ENCODE peak calls at places on chromosomes 7 and 10, in ten cellular contexts. One of them, this sample, is unnamed.

GRCh38 chr7:131057015-131057518 is 270.6 kb upstream of the MKLN1 start:
- DNase-seq in spleen: no peak
- DNase-seq in gastrocnemius medialis: no peak
- DNase-seq in sigmoid colon: no peak
- DNase-seq in esophagus squamous epithelium: no peak
- DNase-seq in breast epithelium: no peak
- DNase-seq in heart left ventricle: no peak
- DNase-seq in vagina: no peak
- DNase-seq in body of pancreas: peak; percentile 39
- DNase-seq in uterus: no peak
- DNase-seq in this sample: no peak

GRCh38 chr7:90383879-90384278 is 19.4 kb upstream of the CLDN12 start:
- DNase-seq in gastrocnemius medialis: no peak
- DNase-seq in esophagus squamous epithelium: no peak
- DNase-seq in spleen: no peak
- DNase-seq in uterus: no peak
- DNase-seq in sigmoid colon: no peak
- DNase-seq in vagina: no peak
- DNase-seq in body of pancreas: no peak
- DNase-seq in heart left ventricle: no peak
- DNase-seq in breast epithelium: no peak
- DNase-seq in this sample: no peak

GRCh38 chr7:90337106-90337505 is 9.4 kb upstream of the GTPBP10 start:
- DNase-seq in spleen: no peak
- DNase-seq in esophagus squamous epithelium: no peak
- DNase-seq in body of pancreas: no peak
- DNase-seq in vagina: no peak
- DNase-seq in gastrocnemius medialis: no peak
- DNase-seq in heart left ventricle: no peak
- DNase-seq in uterus: no peak
- DNase-seq in sigmoid colon: no peak
- DNase-seq in breast epithelium: no peak
- DNase-seq in this sample: no peak

GRCh38 chr10:77247076-77247561 is 390.5 kb downstream of the KCNMA1 start:
- DNase-seq in esophagus squamous epithelium: no peak
- DNase-seq in uterus: no peak
- DNase-seq in heart left ventricle: no peak
- DNase-seq in spleen: no peak
- DNase-seq in sigmoid colon: no peak
- DNase-seq in gastrocnemius medialis: no peak
- DNase-seq in body of pancreas: peak; percentile 44
- DNase-seq in vagina: no peak
- DNase-seq in breast epithelium: no peak
- DNase-seq in this sample: no peak

GRCh38 chr10:26733750-26734568 is 36.5 kb downstream of the PDSS1 start:
- DNase-seq in breast epithelium: peak; percentile 59
- DNase-seq in body of pancreas: peak; percentile 27
- DNase-seq in spleen: no peak
- DNase-seq in heart left ventricle: no peak
- DNase-seq in uterus: no peak
- DNase-seq in vagina: no peak
- DNase-seq in esophagus squamous epithelium: no peak
- DNase-seq in sigmoid colon: no peak
- DNase-seq in gastrocnemius medialis: no peak
- DNase-seq in this sample: peak; percentile 44

GRCh38 chr7:372546-372938 is 82.6 kb downstream of the FOXL3 start:
- DNase-seq in spleen: peak; percentile 64
- DNase-seq in heart left ventricle: no peak
- DNase-seq in sigmoid colon: no peak
- DNase-seq in body of pancreas: no peak
- DNase-seq in uterus: no peak
- DNase-seq in gastrocnemius medialis: no peak
- DNase-seq in breast epithelium: peak; percentile 15
- DNase-seq in esophagus squamous epithelium: no peak
- DNase-seq in vagina: no peak
- DNase-seq in this sample: no peak

GRCh38 chr7:22861576-22861975 is 38.9 kb upstream of the TOMM7 start:
- DNase-seq in body of pancreas: peak; percentile 70
- DNase-seq in heart left ventricle: no peak
- DNase-seq in uterus: no peak
- DNase-seq in gastrocnemius medialis: no peak
- DNase-seq in vagina: no peak
- DNase-seq in sigmoid colon: no peak
- DNase-seq in breast epithelium: no peak
- DNase-seq in esophagus squamous epithelium: no peak
- DNase-seq in spleen: no peak
- DNase-seq in this sample: no peak

GRCh38 chr10:6737758-6738463 is 157.8 kb upstream of the PRKCQ start:
- DNase-seq in vagina: no peak
- DNase-seq in sigmoid colon: no peak
- DNase-seq in heart left ventricle: no peak
- DNase-seq in esophagus squamous epithelium: no peak
- DNase-seq in spleen: no peak
- DNase-seq in breast epithelium: no peak
- DNase-seq in uterus: no peak
- DNase-seq in body of pancreas: no peak
- DNase-seq in gastrocnemius medialis: no peak
- DNase-seq in this sample: no peak

GRCh38 chr7:152663926-152664325 is 12.0 kb downstream of the XRCC2 start:
- DNase-seq in esophagus squamous epithelium: no peak
- DNase-seq in gastrocnemius medialis: no peak
- DNase-seq in vagina: no peak
- DNase-seq in body of pancreas: no peak
- DNase-seq in breast epithelium: no peak
- DNase-seq in sigmoid colon: no peak
- DNase-seq in spleen: no peak
- DNase-seq in heart left ventricle: no peak
- DNase-seq in uterus: no peak
- DNase-seq in this sample: no peak

GRCh38 chr7:137535579-137535978 is 192.0 kb upstream of the PTN start:
- DNase-seq in heart left ventricle: no peak
- DNase-seq in gastrocnemius medialis: no peak
- DNase-seq in breast epithelium: no peak
- DNase-seq in spleen: no peak
- DNase-seq in uterus: no peak
- DNase-seq in esophagus squamous epithelium: no peak
- DNase-seq in sigmoid colon: no peak
- DNase-seq in body of pancreas: no peak
- DNase-seq in vagina: no peak
- DNase-seq in this sample: no peak

GRCh38 chr7:13106513-13106912 is 419.1 kb downstream of the ARL4A start:
- DNase-seq in vagina: no peak
- DNase-seq in body of pancreas: no peak
- DNase-seq in gastrocnemius medialis: no peak
- DNase-seq in esophagus squamous epithelium: no peak
- DNase-seq in uterus: no peak
- DNase-seq in breast epithelium: no peak
- DNase-seq in sigmoid colon: no peak
- DNase-seq in heart left ventricle: no peak
- DNase-seq in spleen: no peak
- DNase-seq in this sample: no peak

GRCh38 chr7:45888185-45888992 is at the start of gene IGFBP1:
- DNase-seq in spleen: no peak
- DNase-seq in body of pancreas: peak; percentile 19
- DNase-seq in gastrocnemius medialis: no peak
- DNase-seq in sigmoid colon: no peak
- DNase-seq in vagina: no peak
- DNase-seq in breast epithelium: no peak
- DNase-seq in heart left ventricle: no peak
- DNase-seq in esophagus squamous epithelium: no peak
- DNase-seq in uterus: no peak
- DNase-seq in this sample: no peak

GRCh38 chr10:22339761-22340361 is 5.4 kb upstream of the SPAG6 start:
- DNase-seq in esophagus squamous epithelium: no peak
- DNase-seq in vagina: no peak
- DNase-seq in gastrocnemius medialis: no peak
- DNase-seq in uterus: no peak
- DNase-seq in spleen: no peak
- DNase-seq in sigmoid colon: no peak
- DNase-seq in heart left ventricle: no peak
- DNase-seq in body of pancreas: no peak
- DNase-seq in breast epithelium: no peak
- DNase-seq in this sample: no peak

GRCh38 chr10:12656518-12657142 is 307.3 kb downstream of the CAMK1D start:
- DNase-seq in uterus: no peak
- DNase-seq in sigmoid colon: no peak
- DNase-seq in heart left ventricle: no peak
- DNase-seq in gastrocnemius medialis: no peak
- DNase-seq in spleen: no peak
- DNase-seq in vagina: no peak
- DNase-seq in esophagus squamous epithelium: no peak
- DNase-seq in breast epithelium: no peak
- DNase-seq in body of pancreas: no peak
- DNase-seq in this sample: no peak

GRCh38 chr7:17506090-17506489 is 207.6 kb downstream of the AHR start:
- DNase-seq in heart left ventricle: no peak
- DNase-seq in gastrocnemius medialis: no peak
- DNase-seq in breast epithelium: no peak
- DNase-seq in sigmoid colon: no peak
- DNase-seq in uterus: no peak
- DNase-seq in vagina: no peak
- DNase-seq in body of pancreas: peak; percentile 44
- DNase-seq in spleen: no peak
- DNase-seq in esophagus squamous epithelium: no peak
- DNase-seq in this sample: peak; percentile 29

GRCh38 chr7:101896312-101896711 is 78.9 kb downstream of the CUX1 start:
- DNase-seq in vagina: no peak
- DNase-seq in body of pancreas: no peak
- DNase-seq in uterus: no peak
- DNase-seq in breast epithelium: no peak
- DNase-seq in spleen: no peak
- DNase-seq in gastrocnemius medialis: no peak
- DNase-seq in heart left ventricle: no peak
- DNase-seq in sigmoid colon: no peak
- DNase-seq in esophagus squamous epithelium: no peak
- DNase-seq in this sample: no peak

GRCh38 chr7:101899616-101900015 is 82.2 kb downstream of the CUX1 start:
- DNase-seq in spleen: peak; percentile 1
- DNase-seq in sigmoid colon: no peak
- DNase-seq in gastrocnemius medialis: no peak
- DNase-seq in breast epithelium: no peak
- DNase-seq in heart left ventricle: no peak
- DNase-seq in esophagus squamous epithelium: no peak
- DNase-seq in body of pancreas: no peak
- DNase-seq in uterus: no peak
- DNase-seq in vagina: no peak
- DNase-seq in this sample: no peak

GRCh38 chr7:101900103-101900502 is 82.7 kb downstream of the CUX1 start:
- DNase-seq in breast epithelium: no peak
- DNase-seq in esophagus squamous epithelium: no peak
- DNase-seq in gastrocnemius medialis: peak; percentile 78
- DNase-seq in uterus: no peak
- DNase-seq in vagina: no peak
- DNase-seq in heart left ventricle: peak; percentile 89
- DNase-seq in body of pancreas: no peak
- DNase-seq in spleen: peak; percentile 69
- DNase-seq in sigmoid colon: peak; percentile 80
- DNase-seq in this sample: no peak

GRCh38 chr7:101901661-101902491 is 84.5 kb downstream of the CUX1 start:
- DNase-seq in vagina: no peak
- DNase-seq in body of pancreas: no peak
- DNase-seq in esophagus squamous epithelium: no peak
- DNase-seq in breast epithelium: no peak
- DNase-seq in uterus: no peak
- DNase-seq in spleen: peak; percentile 10
- DNase-seq in gastrocnemius medialis: no peak
- DNase-seq in heart left ventricle: no peak
- DNase-seq in sigmoid colon: no peak
- DNase-seq in this sample: no peak

GRCh38 chr7:101898019-101898575 is 80.7 kb downstream of the CUX1 start:
- DNase-seq in body of pancreas: no peak
- DNase-seq in spleen: peak; percentile 53
- DNase-seq in breast epithelium: no peak
- DNase-seq in gastrocnemius medialis: no peak
- DNase-seq in esophagus squamous epithelium: no peak
- DNase-seq in uterus: no peak
- DNase-seq in sigmoid colon: peak; percentile 86
- DNase-seq in vagina: no peak
- DNase-seq in heart left ventricle: no peak
- DNase-seq in this sample: no peak
- H3K27ac ChIP-seq in body of pancreas: no peak overlapping the region
- H3K27ac ChIP-seq in spleen: no peak overlapping the region
- H3K27ac ChIP-seq in breast epithelium: no peak overlapping the region
- H3K27ac ChIP-seq in gastrocnemius medialis: peak overlapping the region; percentile 91
- H3K27ac ChIP-seq in esophagus squamous epithelium: peak overlapping the region; percentile 52
- H3K27ac ChIP-seq in uterus: peak overlapping the region; percentile 88
- H3K27ac ChIP-seq in sigmoid colon: peak overlapping the region; percentile 81
- H3K27ac ChIP-seq in vagina: peak overlapping the region; percentile 50
- H3K27ac ChIP-seq in heart left ventricle: peak overlapping the region; percentile 79
- H3K27ac ChIP-seq in this sample: peak overlapping the region; percentile 56

GRCh38 chr7:29684787-29685650 is 121.3 kb upstream of the WIPF3 start:
- DNase-seq in sigmoid colon: peak; percentile 88
- DNase-seq in heart left ventricle: peak; percentile 86
- DNase-seq in esophagus squamous epithelium: no peak
- DNase-seq in gastrocnemius medialis: peak; percentile 53
- DNase-seq in breast epithelium: peak; percentile 45
- DNase-seq in spleen: peak; percentile 92
- DNase-seq in body of pancreas: peak; percentile 83
- DNase-seq in uterus: peak; percentile 78
- DNase-seq in vagina: no peak
- DNase-seq in this sample: peak; percentile 76
- TF ChIP-seq POLR2A in sigmoid colon: no peak
- TF ChIP-seq POLR2A in heart left ventricle: no peak
- TF ChIP-seq POLR2A in esophagus squamous epithelium: no peak
- TF ChIP-seq POLR2A in gastrocnemius medialis: peak; percentile 60
- TF ChIP-seq POLR2A in breast epithelium: no peak
- TF ChIP-seq POLR2A in spleen: no peak
- TF ChIP-seq POLR2A in body of pancreas: peak; percentile 54
- TF ChIP-seq POLR2A in uterus: peak; percentile 53
- TF ChIP-seq POLR2A in vagina: no peak
- TF ChIP-seq POLR2A in this sample: peak; percentile 33

DNA sequence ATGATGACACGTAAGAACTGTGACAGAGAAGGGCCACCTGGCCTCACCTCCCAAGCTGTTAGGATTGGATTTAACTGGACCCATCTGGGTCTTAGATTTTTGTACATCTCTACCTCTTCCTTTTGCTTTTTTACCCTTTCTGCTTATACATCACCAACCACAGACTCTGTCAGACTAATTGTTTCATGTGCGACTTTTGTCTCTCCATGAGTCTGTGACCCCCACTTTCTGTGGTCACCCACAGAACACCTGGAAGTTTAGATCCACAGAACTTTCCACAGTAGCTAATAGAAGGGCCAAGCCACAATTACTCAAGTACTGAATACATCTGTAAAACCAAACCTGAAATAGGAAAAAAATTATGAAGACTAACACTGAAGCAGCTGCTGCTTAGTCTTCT is 23.1 kb downstream of the SEC31B start:
- DNase-seq in heart left ventricle: no peak
- DNase-seq in uterus: no peak
- DNase-seq in gastrocnemius medialis: no peak
- DNase-seq in spleen: no peak
- DNase-seq in body of pancreas: no peak
- DNase-seq in esophagus squamous epithelium: no peak
- DNase-seq in sigmoid colon: no peak
- DNase-seq in vagina: no peak
- DNase-seq in breast epithelium: no peak
- DNase-seq in this sample: no peak
- H3K36me3 ChIP-seq in heart left ventricle: peaks cover 85% of the 10 kb centered on the region
- H3K36me3 ChIP-seq in uterus: no peaks in the 10 kb centered on the region
- H3K36me3 ChIP-seq in gastrocnemius medialis: peaks cover 74% of the 10 kb centered on the region
- H3K36me3 ChIP-seq in spleen: peaks cover 99% of the 10 kb centered on the region
- H3K36me3 ChIP-seq in body of pancreas: no peaks in the 10 kb centered on the region
- H3K36me3 ChIP-seq in esophagus squamous epithelium: peaks cover 98% of the 10 kb centered on the region
- H3K36me3 ChIP-seq in sigmoid colon: peaks cover 35% of the 10 kb centered on the region
- H3K36me3 ChIP-seq in vagina: peaks cover 18% of the 10 kb centered on the region
- H3K36me3 ChIP-seq in breast epithelium: no peaks in the 10 kb centered on the region
- H3K36me3 ChIP-seq in this sample: no peaks in the 10 kb centered on the region

GRCh38 chr7:73308665-73309214 is at the start of gene NSUN5:
- DNase-seq in breast epithelium: peak; percentile 65
- DNase-seq in body of pancreas: peak; percentile 90
- DNase-seq in esophagus squamous epithelium: peak; percentile 33
- DNase-seq in uterus: peak; percentile 85
- DNase-seq in spleen: peak; percentile 98
- DNase-seq in vagina: no peak
- DNase-seq in heart left ventricle: peak; percentile 89
- DNase-seq in sigmoid colon: peak; percentile 92
- DNase-seq in gastrocnemius medialis: peak; percentile 72
- DNase-seq in this sample: peak; percentile 94
- H3K27ac ChIP-seq in breast epithelium: peak within 1 kb of the TSS; percentile 84
- H3K27ac ChIP-seq in body of pancreas: peak within 1 kb of the TSS; percentile 83
- H3K27ac ChIP-seq in esophagus squamous epithelium: peak within 1 kb of the TSS; percentile 79
- H3K27ac ChIP-seq in uterus: peak within 1 kb of the TSS; percentile 65
- H3K27ac ChIP-seq in spleen: peak within 1 kb of the TSS; percentile 77
- H3K27ac ChIP-seq in vagina: peak within 1 kb of the TSS; percentile 76
- H3K27ac ChIP-seq in heart left ventricle: peak within 1 kb of the TSS; percentile 79
- H3K27ac ChIP-seq in sigmoid colon: peak within 1 kb of the TSS; percentile 81
- H3K27ac ChIP-seq in gastrocnemius medialis: peak within 1 kb of the TSS; percentile 76
- H3K27ac ChIP-seq in this sample: peak within 1 kb of the TSS; percentile 67

This sample was measured in transverse colon.